ENCODE peak calls at places on chromosome 7, in six cellular contexts. U is NB4, L is upper lobe of left lung, M is body of pancreas, A is HCT116, D is transverse colon. J is an unnamed sample.

GRCh38 chr7:40987571-40987970 is 715.3 kb downstream of the INHBA start:
- DNase-seq in U (no peak), L (no peak), M (no peak), A (no peak), D (no peak), J (no peak)

GRCh38 chr7:44225566-44226395 is 25.0 kb downstream of the YKT6 start:
- DNase-seq in U (no peak), L (no peak), M (no peak), A (no peak), D (no peak), J (no peak)

GRCh38 chr7:29623976-29624375 is 60.3 kb downstream of the PRR15 start:
- DNase-seq in U (no peak), L (no peak), M (no peak), A (no peak), D (no peak), J (no peak)

GRCh38 chr7:132464740-132465139 is 111.5 kb downstream of the PLXNA4 start:
- DNase-seq in U (no peak), L (no peak), M (no peak), A (no peak), D (no peak), J (no peak)

GRCh38 chr7:157668884-157669767 is 332.3 kb downstream of the DNAJB6 start:
- DNase-seq in U (peak), L (no peak), M (no peak), A (no peak), D (no peak), J (no peak)

GRCh38 chr7:40965745-40966144 is 737.1 kb downstream of the INHBA start:
- DNase-seq in U (no peak), L (no peak), M (no peak), A (no peak), D (no peak), J (no peak)

GRCh38 chr7:101792051-101792651 is 25.3 kb upstream of the CUX1 start:
- DNase-seq in U (no peak), L (no peak), M (no peak), A (no peak), D (no peak), J (peak)

GRCh38 chr7:38311329-38311937 is 38.0 kb upstream of the TARP start:
- DNase-seq in U (peak), L (peak), M (peak), A (no peak), D (peak), J (no peak)

GRCh38 chr7:24665564-24666294 is 91.5 kb downstream of the GSDME start:
- DNase-seq in U (peak), L (no peak), M (peak), A (peak), D (peak), J (peak)

GRCh38 chr7:17773289-17773626 is 167.0 kb downstream of the SNX13 start:
- DNase-seq in U (peak), L (peak), M (no peak), A (no peak), D (peak), J (no peak)

GRCh38 chr7:157047148-157047547 is 36.7 kb upstream of the MNX1 start:
- DNase-seq in U (no peak), L (no peak), M (no peak), A (no peak), D (no peak), J (no peak)

GRCh38 chr7:159143780-159144755 is 599 bp downstream of the VIPR2 start:
- DNase-seq in U (no peak), L (no peak), M (peak), A (no peak), D (no peak), J (peak)

GRCh38 chr7:105216786-105217185 is 171.9 kb downstream of the SRPK2 start:
- DNase-seq in U (no peak), L (no peak), M (no peak), A (no peak), D (no peak), J (no peak)

GRCh38 chr7:159092701-159093121 is 52.0 kb downstream of the VIPR2 start:
- DNase-seq in U (no peak), L (no peak), M (no peak), A (no peak), D (peak), J (peak)

GRCh38 chr7:113775401-113775800 is 143.4 kb downstream of the PPP1R3A start:
- DNase-seq in U (no peak), L (no peak), M (no peak), A (no peak), D (no peak), J (no peak)

GRCh38 chr7:87316846-87317545 is 28.5 kb upstream of the CROT start:
- DNase-seq in U (no peak), L (no peak), M (no peak), A (no peak), D (no peak), J (no peak)

GRCh38 chr7:116671681-116672595 is at the start of gene MET:
- DNase-seq in U (peak), L (peak), M (peak), A (peak), D (peak), J (peak)

GRCh38 chr7:30831936-30832335 is 60.7 kb downstream of the MINDY4 start:
- DNase-seq in U (no peak), L (no peak), M (no peak), A (no peak), D (no peak), J (no peak)

GRCh38 chr7:132455306-132455705 is 121.0 kb downstream of the PLXNA4 start:
- DNase-seq in U (no peak), L (no peak), M (no peak), A (no peak), D (no peak), J (no peak)

GRCh38 chr7:44977304-44977858 is 1.4 kb downstream of the MYO1G start:
- DNase-seq in U (peak), L (peak), M (no peak), A (no peak), D (no peak), J (no peak)

GRCh38 chr7:44275146-44275545 is 50.2 kb downstream of the CAMK2B start:
- DNase-seq in U (no peak), L (no peak), M (no peak), A (no peak), D (no peak), J (no peak)

GRCh38 chr7:108226723-108227359 is 96.7 kb upstream of the LAMB4 start:
- DNase-seq in U (no peak), L (no peak), M (no peak), A (no peak), D (no peak), J (no peak)

GRCh38 chr7:30708412-30708811 is 26.2 kb upstream of the CRHR2 start:
- DNase-seq in U (no peak), L (no peak), M (no peak), A (no peak), D (no peak), J (no peak)

GRCh38 chr7:6656413-6656812 is 19.3 kb downstream of the ZNF316 start:
- DNase-seq in U (no peak), L (no peak), M (no peak), A (no peak), D (no peak), J (peak)

GRCh38 chr7:37538945-37539344 is 90.3 kb upstream of the ELMO1 start:
- DNase-seq in U (no peak), L (no peak), M (no peak), A (no peak), D (no peak), J (no peak)

GRCh38 chr7:141739250-141739649 is 1.1 kb downstream of the SSBP1 start:
- DNase-seq in U (no peak), L (no peak), M (no peak), A (no peak), D (no peak), J (no peak)
- H3K4me3 ChIP-seq in U (peak), L (peak), M (no peak), A (peak), D (no peak), J (no peak)

DNA sequence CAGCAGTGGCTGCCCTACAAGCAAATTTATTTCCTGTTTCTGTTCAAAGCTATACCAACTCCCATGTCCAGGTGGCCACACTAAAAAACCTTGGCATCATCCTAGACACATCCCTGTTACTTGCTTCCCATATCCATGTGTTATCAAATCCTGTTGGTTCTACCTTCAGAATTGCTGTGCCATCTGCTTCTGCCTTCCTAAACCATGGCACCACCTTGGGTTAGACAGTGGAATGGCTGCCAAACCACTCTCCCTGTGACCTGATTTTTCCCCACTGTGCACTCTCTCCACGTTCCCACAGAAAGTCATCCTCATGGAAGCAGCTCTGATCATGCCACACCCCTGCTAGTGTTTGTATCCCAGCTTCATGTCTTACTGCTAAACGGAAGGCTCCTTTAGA is 697.6 kb upstream of the GALNT17 start:
- DNase-seq in U (no peak), L (no peak), M (no peak), A (no peak), D (no peak), J (no peak)
- TF ChIP-seq CTCF in U (no peak), L (no peak), M (no peak), A (no peak), D (no peak), J (no peak)

GRCh38 chr7:144454-144826 is 47.9 kb upstream of the FAM20C start:
- DNase-seq in U (no peak), L (no peak), M (no peak), A (no peak), D (no peak), J (no peak)

GRCh38 chr7:140996-141395 is 51.4 kb upstream of the FAM20C start:
- DNase-seq in U (no peak), L (no peak), M (peak), A (no peak), D (no peak), J (no peak)

GRCh38 chr7:143811-144453 is 48.4 kb upstream of the FAM20C start:
- DNase-seq in U (no peak), L (no peak), M (peak), A (no peak), D (no peak), J (no peak)

GRCh38 chr7:143145-143751 is 49.1 kb upstream of the FAM20C start:
- DNase-seq in U (no peak), L (no peak), M (peak), A (no peak), D (no peak), J (no peak)

DNA sequence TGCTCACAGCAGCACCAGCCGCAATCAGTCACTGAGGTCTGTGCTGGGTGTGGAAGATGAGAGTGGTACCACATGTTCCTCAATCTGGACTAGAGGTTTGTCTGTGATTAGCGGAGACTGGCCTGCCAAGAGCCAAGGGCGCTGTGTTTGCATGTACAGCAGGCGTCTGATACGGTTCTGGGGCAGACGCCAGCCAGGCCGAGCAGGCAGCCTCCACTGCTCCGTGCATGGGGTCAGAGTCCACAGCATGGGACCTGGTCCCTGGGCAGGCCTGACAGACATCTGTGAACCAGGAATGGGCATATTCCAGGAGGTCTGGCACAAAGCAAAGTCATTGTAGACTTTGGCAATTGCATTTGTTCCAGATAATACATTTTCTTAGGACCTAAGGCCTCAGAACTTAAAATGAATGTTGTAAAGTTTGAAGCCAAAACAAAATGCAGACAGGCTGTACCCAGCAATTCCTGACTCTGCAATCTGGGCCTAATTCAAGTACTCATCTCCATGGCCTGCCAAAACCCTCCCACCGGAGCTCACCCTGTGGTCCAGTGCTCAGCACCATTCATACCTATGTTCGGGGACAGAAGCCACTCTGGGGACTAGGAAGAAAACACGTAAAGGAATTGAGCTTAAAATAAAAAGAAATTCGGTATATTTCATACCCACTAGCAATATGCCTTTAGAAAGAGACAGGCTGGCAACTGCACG is 50.0 kb upstream of the FAM20C start:
- DNase-seq in U (no peak), L (no peak), M (peak), A (no peak), D (peak), J (no peak)
- TF ChIP-seq POLR2A in U (no peak), L (no peak), M (peak), A (no peak), D (no peak), J (no peak)

GRCh38 chr7:121084256-121084655 is 95.7 kb downstream of the CPED1 start:
- DNase-seq in U (no peak), L (no peak), M (no peak), A (no peak), D (no peak), J (no peak)

GRCh38 chr7:121083790-121084251 is 95.3 kb downstream of the CPED1 start:
- DNase-seq in U (no peak), L (no peak), M (no peak), A (no peak), D (no peak), J (no peak)

GRCh38 chr7:121083138-121083789 is 94.8 kb downstream of the CPED1 start:
- DNase-seq in U (no peak), L (no peak), M (no peak), A (no peak), D (no peak), J (no peak)

GRCh38 chr7:121085922-121086321 is 97.4 kb downstream of the CPED1 start:
- DNase-seq in U (no peak), L (no peak), M (no peak), A (no peak), D (no peak), J (no peak)

DNA sequence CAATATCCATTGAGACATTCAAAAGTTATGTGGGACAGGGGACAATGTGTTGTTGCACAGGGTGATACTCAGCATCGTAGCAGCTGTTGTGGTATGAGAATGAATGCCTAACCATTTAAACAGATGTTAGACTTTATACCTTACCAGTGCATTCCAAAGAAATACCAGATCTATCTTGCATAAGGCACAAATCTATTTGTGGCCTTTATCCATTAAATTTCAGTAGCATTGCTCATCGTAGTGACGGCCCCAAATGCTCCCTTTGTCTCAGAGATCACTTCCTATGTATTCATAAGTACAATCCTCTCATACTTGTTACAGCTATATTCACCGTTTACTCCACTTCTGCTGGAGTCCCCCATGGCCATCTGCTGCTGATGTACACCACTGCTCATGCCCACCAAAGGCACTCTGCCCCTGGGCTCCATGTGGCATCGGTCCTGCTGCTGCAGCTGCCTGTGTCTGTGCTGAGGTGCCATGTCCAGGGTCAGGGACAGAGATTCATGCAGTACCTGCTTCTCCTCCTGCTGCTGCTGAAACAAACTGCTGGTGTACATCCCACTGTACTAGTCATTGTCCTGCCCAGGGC is 96.3 kb downstream of the CPED1 start:
- DNase-seq in U (no peak), L (no peak), M (no peak), A (no peak), D (no peak), J (no peak)
- H3K4me3 ChIP-seq in U (no peak), L (no peak), M (no peak), A (peak), D (no peak), J (no peak)

GRCh38 chr7:106476751-106477150 is 184.2 kb downstream of the CCDC71L start:
- DNase-seq in U (no peak), L (no peak), M (no peak), A (no peak), D (no peak), J (no peak)
- TF ChIP-seq CTCF in U (no peak), L (no peak), M (no peak), A (no peak), D (no peak), J (no peak)